ENCODE peak calls at places on chromosomes 1 and 21, in seven cellular contexts. I, B, M, P, F, C and D are unnamed samples.

GRCh38 chr1:162892916-162893714 is 32.1 kb upstream of the CCDC190 start:
- DNase-seq in P (no peak), C (no peak), M (no peak), I (peak), B (no peak), F (no peak), D (no peak)

GRCh38 chr1:212752256-212752933 is 39.2 kb downstream of the NSL1 start:
- DNase-seq in F (no peak), I (no peak), P (no peak), B (no peak), M (no peak), C (no peak), D (no peak)

GRCh38 chr1:119132179-119132578 is 8.3 kb downstream of the WARS2 start:
- DNase-seq in M (no peak), B (no peak), I (no peak), C (no peak), F (no peak), P (no peak), D (no peak)

GRCh38 chr21:42175110-42175710 is 43.7 kb upstream of the ABCG1 start:
- DNase-seq in C (no peak), F (no peak), I (no peak), B (no peak), P (no peak), M (no peak), D (no peak)

GRCh38 chr1:50023292-50024159 is at the start of gene AGBL4:
- DNase-seq in F (no peak), M (no peak), B (peak), C (no peak), P (no peak), I (no peak), D (no peak)

GRCh38 chr1:46532498-46533178 is 18.8 kb downstream of the KNCN start:
- DNase-seq in C (peak), I (peak), P (peak), M (peak), B (peak), F (peak), D (no peak)

GRCh38 chr1:90176530-90176929 is 181.6 kb downstream of the ZNF326 start:
- DNase-seq in C (no peak), M (no peak), P (no peak), F (no peak), I (no peak), B (no peak), D (no peak)

GRCh38 chr1:43382027-43382771 is 7.4 kb downstream of the MED8 start:
- DNase-seq in I (peak), F (no peak), C (no peak), P (no peak), M (no peak), B (no peak), D (no peak)

GRCh38 chr1:56068210-56068609 is 511.2 kb downstream of the PLPP3 start:
- DNase-seq in B (no peak), F (no peak), I (no peak), M (no peak), P (no peak), C (no peak), D (no peak)

GRCh38 chr1:24896596-24897262 is 33.3 kb downstream of the RUNX3 start:
- DNase-seq in F (no peak), B (peak), C (no peak), I (no peak), P (no peak), M (no peak), D (no peak)

GRCh38 chr1:226670062-226670461 is 69.0 kb downstream of the ITPKB start:
- DNase-seq in F (no peak), M (no peak), B (no peak), C (no peak), P (no peak), I (no peak), D (no peak)

GRCh38 chr1:116268211-116268610 is 104.8 kb upstream of the ATP1A1 start:
- DNase-seq in M (peak), B (peak), P (no peak), I (no peak), C (peak), F (no peak), D (no peak)

GRCh38 chr1:196317535-196318522 is 290.4 kb downstream of the KCNT2 start:
- DNase-seq in I (peak), P (no peak), F (no peak), B (no peak), M (peak), C (no peak), D (peak)

GRCh38 chr1:69263982-69264381 is 303.7 kb upstream of the LRRC7 start:
- DNase-seq in I (no peak), B (no peak), C (no peak), P (no peak), M (no peak), F (no peak), D (no peak)

GRCh38 chr1:170660874-170661645 is 2.9 kb upstream of the PRRX1 start:
- DNase-seq in B (no peak), C (no peak), I (peak), F (no peak), M (no peak), P (no peak), D (no peak)

GRCh38 chr1:62107923-62108322 is 86.7 kb upstream of the L1TD1 start:
- DNase-seq in M (no peak), C (no peak), I (no peak), B (no peak), P (no peak), F (no peak), D (no peak)

GRCh38 chr1:75265792-75266191 is 131.6 kb downstream of the LHX8 start:
- DNase-seq in B (no peak), P (no peak), C (no peak), M (no peak), I (peak), F (peak), D (peak)

GRCh38 chr1:36323636-36324321 is at the start of gene EVA1B:
- DNase-seq in C (peak), I (peak), M (peak), P (no peak), F (peak), B (peak), D (no peak)

GRCh38 chr1:22039594-22040347 is 12.7 kb upstream of the CDC42 start:
- DNase-seq in M (no peak), I (no peak), B (peak), C (peak), F (peak), P (peak), D (peak)

GRCh38 chr21:45865106-45865835 is 116.3 kb upstream of the COL6A1 start:
- DNase-seq in I (no peak), B (no peak), F (no peak), M (no peak), C (no peak), P (no peak), D (no peak)

GRCh38 chr1:1099506-1100183 is 16.2 kb downstream of the C1orf159 start:
- DNase-seq in C (no peak), F (no peak), M (no peak), B (no peak), P (no peak), I (no peak), D (no peak)

GRCh38 chr1:3790952-3791351 is 5.3 kb downstream of the LRRC47 start:
- DNase-seq in P (no peak), I (no peak), M (no peak), B (no peak), C (no peak), F (no peak), D (no peak)